ENCODE peak calls at places on chromosomes 7 and 10, in six cellular contexts. N is esophagus muscularis mucosa, O is heart right ventricle, M is prostate gland, S is cardiac muscle cell, X is tibial nerve. B is an unnamed sample.

GRCh38 chr10:22740180-22740579 is 25.8 kb upstream of the PIP4K2A start:
- DNase-seq in N (no peak), O (no peak), M (no peak), S (peak; percentile 16), X (no peak), B (no peak)

GRCh38 chr10:74821501-74821900 is 4.9 kb upstream of the KAT6B start:
- DNase-seq in N (no peak), O (no peak), M (peak; percentile 46), S (no peak), X (no peak), B (no peak)

GRCh38 chr7:29915481-29916215 is 74.0 kb downstream of the SCRN1 start:
- DNase-seq in N (peak; percentile 89), O (no peak), M (no peak), S (no peak), X (no peak), B (no peak)

GRCh38 chr10:15436696-15437095 is 65.6 kb upstream of the FAM171A1 start:
- DNase-seq in N (no peak), O (no peak), M (no peak), S (no peak), X (no peak), B (no peak)

GRCh38 chr7:114923403-114923713 is 1.5 kb downstream of the MDFIC start:
- DNase-seq in N (no peak), O (no peak), M (no peak), S (no peak), X (no peak), B (no peak)

GRCh38 chr7:25255603-25256320 is 27.5 kb upstream of the NPVF start:
- DNase-seq in N (no peak), O (no peak), M (no peak), S (no peak), X (no peak), B (no peak)

GRCh38 chr7:47544416-47544815 is 37.5 kb downstream of the TNS3 start:
- DNase-seq in N (no peak), O (no peak), M (no peak), S (no peak), X (no peak), B (no peak)

GRCh38 chr7:45977256-45977655 is 56.2 kb upstream of the IGFBP3 start:
- DNase-seq in N (peak; percentile 77), O (no peak), M (no peak), S (no peak), X (no peak), B (no peak)

GRCh38 chr7:80699030-80699638 is 60.7 kb downstream of the CD36 start:
- DNase-seq in N (no peak), O (no peak), M (no peak), S (peak; percentile 71), X (no peak), B (no peak)

GRCh38 chr10:90920986-90921643 is at the start of gene ANKRD1:
- DNase-seq in N (no peak), O (no peak), M (no peak), S (peak; percentile 66), X (no peak), B (no peak)

GRCh38 chr10:48470115-48470892 is 134.6 kb downstream of the ARHGAP22 start:
- DNase-seq in N (no peak), O (no peak), M (no peak), S (peak; percentile 52), X (no peak), B (no peak)

GRCh38 chr10:78407009-78407711 is 373.5 kb downstream of the RPS24 start:
- DNase-seq in N (no peak), O (peak; percentile 78), M (peak; percentile 92), S (peak; percentile 97), X (peak; percentile 27), B (peak; percentile 45)

GRCh38 chr10:110706690-110707098 is 62.6 kb downstream of the RBM20 start:
- DNase-seq in N (no peak), O (no peak), M (no peak), S (peak; percentile 77), X (no peak), B (no peak)

GRCh38 chr7:133052826-133053225 is 29.1 kb downstream of the CHCHD3 start:
- DNase-seq in N (no peak), O (no peak), M (no peak), S (peak; percentile 24), X (no peak), B (no peak)

GRCh38 chr7:84735021-84735420 is 451.8 kb downstream of the SEMA3D start:
- DNase-seq in N (no peak), O (no peak), M (no peak), S (no peak), X (no peak), B (no peak)

GRCh38 chr7:118029881-118030422 is 154.0 kb upstream of the LSM8 start:
- DNase-seq in N (no peak), O (no peak), M (no peak), S (no peak), X (no peak), B (no peak)

GRCh38 chr7:35652124-35652523 is 42.8 kb downstream of the HERPUD2 start:
- DNase-seq in N (no peak), O (no peak), M (no peak), S (no peak), X (no peak), B (no peak)

GRCh38 chr7:27972272-27972671 is 208.3 kb downstream of the JAZF1 start:
- DNase-seq in N (no peak), O (no peak), M (no peak), S (no peak), X (no peak), B (no peak)

GRCh38 chr10:103915794-103916193 is 2.2 kb downstream of the STN1 start:
- DNase-seq in N (no peak), O (no peak), M (no peak), S (peak; percentile 24), X (no peak), B (no peak)

GRCh38 chr10:14556285-14556956 is 218.3 kb downstream of the FAM107B start:
- DNase-seq in N (no peak), O (no peak), M (no peak), S (no peak), X (no peak), B (no peak)

GRCh38 chr7:435518-436366 is 83.9 kb downstream of the PDGFA start:
- DNase-seq in N (no peak), O (peak; percentile 44), M (peak; percentile 96), S (no peak), X (no peak), B (no peak)

GRCh38 chr10:4033341-4033896 is 248.4 kb upstream of the KLF6 start:
- DNase-seq in N (no peak), O (no peak), M (no peak), S (no peak), X (no peak), B (no peak)

GRCh38 chr10:62306663-62307062 is 38.0 kb upstream of the RTKN2 start:
- DNase-seq in N (no peak), O (no peak), M (no peak), S (no peak), X (no peak), B (no peak)

GRCh38 chr10:122051609-122052385 is 62.8 kb downstream of the TACC2 start:
- DNase-seq in N (no peak), O (peak; percentile 38), M (peak; percentile 67), S (peak; percentile 77), X (peak; percentile 30), B (no peak)

GRCh38 chr10:72086466-72087391 is 1.6 kb downstream of the SPOCK2 start:
- DNase-seq in N (no peak), O (peak; percentile 64), M (no peak), S (no peak), X (no peak), B (no peak)

GRCh38 chr10:34001087-34001580 is 666.7 kb upstream of the NRP1 start:
- DNase-seq in N (no peak), O (no peak), M (no peak), S (no peak), X (no peak), B (no peak)

GRCh38 chr7:1366801-1367405 is 92.4 kb downstream of the MICALL2 start:
- DNase-seq in N (no peak), O (no peak), M (no peak), S (no peak), X (no peak), B (no peak)

DNA sequence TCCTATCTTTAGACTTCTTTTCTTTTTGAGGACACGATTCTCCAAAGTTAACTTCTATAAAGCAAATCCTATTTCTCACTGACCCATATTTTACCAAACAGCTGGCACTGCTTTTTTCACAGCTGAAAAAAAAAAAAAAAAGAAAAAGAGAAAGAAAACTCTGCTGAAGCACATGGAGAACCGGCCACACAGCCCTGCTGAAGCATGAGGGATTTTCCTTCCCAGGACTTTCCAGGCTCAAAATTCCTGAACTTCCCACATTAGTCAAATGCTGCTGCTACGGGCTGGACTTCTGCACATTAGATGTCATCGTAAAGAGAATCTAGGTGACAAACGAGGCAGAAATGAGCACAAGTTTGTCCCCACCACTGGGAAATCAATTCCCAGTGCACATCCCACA is 25.2 kb downstream of the HIPK2 start:
- DNase-seq in N (no peak), O (no peak), M (no peak), S (no peak), X (no peak), B (no peak)
- TF ChIP-seq CTCF in N (no peak), O (no peak), M (no peak), S (no peak), X (no peak), B (no peak)

GRCh38 chr7:134723904-134724303 is 55.5 kb upstream of the CALD1 start:
- DNase-seq in N (no peak), O (no peak), M (no peak), S (no peak), X (no peak), B (no peak)

GRCh38 chr7:134727711-134728110 is 51.7 kb upstream of the CALD1 start:
- DNase-seq in N (no peak), O (no peak), M (no peak), S (no peak), X (no peak), B (no peak)

GRCh38 chr7:134726581-134726980 is 52.9 kb upstream of the CALD1 start:
- DNase-seq in N (no peak), O (no peak), M (no peak), S (no peak), X (no peak), B (no peak)

GRCh38 chr7:134722786-134723322 is 56.6 kb upstream of the CALD1 start:
- DNase-seq in N (no peak), O (no peak), M (no peak), S (no peak), X (no peak), B (no peak)

GRCh38 chr7:134724606-134725005 is 54.8 kb upstream of the CALD1 start:
- DNase-seq in N (no peak), O (no peak), M (no peak), S (peak; percentile 76), X (no peak), B (no peak)
- H3K27ac ChIP-seq in N (peak overlapping the region; percentile 84), O (no peak overlapping the region), M (peak overlapping the region; percentile 30), S (no peak overlapping the region), X (no peak overlapping the region), B (no peak overlapping the region)

GRCh38 chr7:153939177-153939576 is 113.0 kb upstream of the DPP6 start:
- DNase-seq in N (no peak), O (no peak), M (no peak), S (no peak), X (no peak), B (no peak)
- H3K9me3 ChIP-seq in N (no peaks in the 10 kb centered on the region), O (no peaks in the 10 kb centered on the region), M (no peaks in the 10 kb centered on the region), S (no peaks in the 10 kb centered on the region), X (no peaks in the 10 kb centered on the region), B (no peaks in the 10 kb centered on the region)

GRCh38 chr7:79245623-79246249 is 207.7 kb downstream of the MAGI2 start:
- DNase-seq in N (no peak), O (no peak), M (no peak), S (peak; percentile 6), X (no peak), B (no peak)
- TF ChIP-seq CTCF in N (no peak), O (no peak), M (no peak), S (no peak), X (no peak), B (no peak)

GRCh38 chr7:151109094-151110048 is 23.1 kb downstream of the AGAP3 start:
- DNase-seq in N (no peak), O (no peak), M (no peak), S (peak; percentile 58), X (no peak), B (no peak)
- H3K27ac ChIP-seq in N (no peak overlapping the region), O (peak overlapping the region; percentile 15), M (no peak overlapping the region), S (no peak overlapping the region), X (no peak overlapping the region), B (no peak overlapping the region)

B was measured in thoracic aorta.